ENCODE peak calls at places on chromosomes 11 and 22, in seven cellular contexts. One of them, this sample, is unnamed.

GRCh38 chr11:35009191-35009940 is 92.9 kb downstream of the PDHX start:
- DNase-seq in WTC11: no peak
- DNase-seq in H1: no peak
- DNase-seq in GM12878: no peak
- DNase-seq in K562: no peak
- DNase-seq in HepG2: peak
- DNase-seq in HCT116: peak
- DNase-seq in this sample: peak

GRCh38 chr11:1478011-1478410 is 8.6 kb downstream of the MOB2 start:
- DNase-seq in HCT116: no peak
- DNase-seq in WTC11: no peak
- DNase-seq in HepG2: no peak
- DNase-seq in H1: no peak
- DNase-seq in GM12878: no peak
- DNase-seq in K562: no peak
- DNase-seq in this sample: no peak

GRCh38 chr22:42848941-42849340 is 8.1 kb downstream of the ARFGAP3 start:
- DNase-seq in HepG2: no peak
- DNase-seq in K562: no peak
- DNase-seq in H1: no peak
- DNase-seq in HCT116: no peak
- DNase-seq in GM12878: no peak
- DNase-seq in WTC11: no peak
- DNase-seq in this sample: no peak

GRCh38 chr11:45089251-45089650 is 57.2 kb upstream of the PRDM11 start:
- DNase-seq in HepG2: no peak
- DNase-seq in H1: no peak
- DNase-seq in HCT116: no peak
- DNase-seq in K562: no peak
- DNase-seq in GM12878: no peak
- DNase-seq in WTC11: no peak
- DNase-seq in this sample: no peak

GRCh38 chr11:46348566-46348981 is 1.3 kb downstream of the DGKZ start:
- DNase-seq in HCT116: no peak
- DNase-seq in HepG2: no peak
- DNase-seq in WTC11: no peak
- DNase-seq in H1: no peak
- DNase-seq in GM12878: no peak
- DNase-seq in K562: no peak
- DNase-seq in this sample: no peak

GRCh38 chr11:8296872-8297271 is 33.2 kb upstream of the LMO1 start:
- DNase-seq in HepG2: no peak
- DNase-seq in GM12878: no peak
- DNase-seq in HCT116: no peak
- DNase-seq in H1: peak
- DNase-seq in WTC11: no peak
- DNase-seq in K562: no peak
- DNase-seq in this sample: no peak

GRCh38 chr11:117309310-117309709 is 6.7 kb downstream of the BACE1 start:
- DNase-seq in K562: no peak
- DNase-seq in H1: no peak
- DNase-seq in HCT116: no peak
- DNase-seq in WTC11: no peak
- DNase-seq in GM12878: no peak
- DNase-seq in HepG2: no peak
- DNase-seq in this sample: no peak

GRCh38 chr11:2750601-2751522 is 51.1 kb upstream of the KCNQ1OT1 start:
- DNase-seq in K562: no peak
- DNase-seq in H1: no peak
- DNase-seq in HCT116: no peak
- DNase-seq in WTC11: no peak
- DNase-seq in GM12878: no peak
- DNase-seq in HepG2: no peak
- DNase-seq in this sample: peak

GRCh38 chr22:41857160-41857859 is 24.4 kb downstream of the SREBF2 start:
- DNase-seq in WTC11: peak
- DNase-seq in GM12878: peak
- DNase-seq in HCT116: peak
- DNase-seq in K562: peak
- DNase-seq in HepG2: peak
- DNase-seq in H1: peak
- DNase-seq in this sample: peak

GRCh38 chr22:50060441-50061140 is 2.5 kb upstream of the TTLL8 start:
- DNase-seq in K562: no peak
- DNase-seq in GM12878: no peak
- DNase-seq in HepG2: no peak
- DNase-seq in H1: no peak
- DNase-seq in HCT116: no peak
- DNase-seq in WTC11: no peak
- DNase-seq in this sample: no peak

GRCh38 chr11:103368151-103368550 is 258.9 kb downstream of the DYNC2H1 start:
- DNase-seq in HepG2: no peak
- DNase-seq in H1: no peak
- DNase-seq in HCT116: no peak
- DNase-seq in WTC11: no peak
- DNase-seq in GM12878: no peak
- DNase-seq in K562: no peak
- DNase-seq in this sample: no peak

GRCh38 chr11:96338910-96339703 is 3.9 kb downstream of the MAML2 start:
- DNase-seq in WTC11: no peak
- DNase-seq in K562: peak
- DNase-seq in H1: no peak
- DNase-seq in HepG2: peak
- DNase-seq in GM12878: peak
- DNase-seq in HCT116: no peak
- DNase-seq in this sample: no peak

GRCh38 chr22:39290724-39291161 is 28.7 kb downstream of the RPL3 start:
- DNase-seq in HepG2: peak
- DNase-seq in GM12878: no peak
- DNase-seq in K562: no peak
- DNase-seq in HCT116: no peak
- DNase-seq in WTC11: no peak
- DNase-seq in H1: no peak
- DNase-seq in this sample: no peak

GRCh38 chr11:102771351-102771750 is 9.1 kb downstream of the MMP10 start:
- DNase-seq in GM12878: no peak
- DNase-seq in H1: no peak
- DNase-seq in WTC11: no peak
- DNase-seq in K562: no peak
- DNase-seq in HepG2: no peak
- DNase-seq in HCT116: no peak
- DNase-seq in this sample: no peak

GRCh38 chr11:125957623-125958330 is 11.9 kb downstream of the VSIG10L2 start:
- DNase-seq in HepG2: no peak
- DNase-seq in GM12878: no peak
- DNase-seq in H1: no peak
- DNase-seq in WTC11: no peak
- DNase-seq in K562: no peak
- DNase-seq in HCT116: no peak
- DNase-seq in this sample: no peak

GRCh38 chr11:125954123-125954944 is 8.5 kb downstream of the VSIG10L2 start:
- DNase-seq in K562: no peak
- DNase-seq in H1: no peak
- DNase-seq in HepG2: no peak
- DNase-seq in GM12878: no peak
- DNase-seq in WTC11: no peak
- DNase-seq in HCT116: no peak
- DNase-seq in this sample: no peak

GRCh38 chr11:125954945-125955640 is 9.2 kb downstream of the VSIG10L2 start:
- DNase-seq in H1: no peak
- DNase-seq in K562: no peak
- DNase-seq in HepG2: no peak
- DNase-seq in GM12878: no peak
- DNase-seq in HCT116: no peak
- DNase-seq in WTC11: no peak
- DNase-seq in this sample: no peak

GRCh38 chr11:125955856-125956255 is 10.0 kb downstream of the VSIG10L2 start:
- DNase-seq in WTC11: no peak
- DNase-seq in HepG2: no peak
- DNase-seq in GM12878: no peak
- DNase-seq in K562: no peak
- DNase-seq in H1: no peak
- DNase-seq in HCT116: no peak
- DNase-seq in this sample: no peak

DNA sequence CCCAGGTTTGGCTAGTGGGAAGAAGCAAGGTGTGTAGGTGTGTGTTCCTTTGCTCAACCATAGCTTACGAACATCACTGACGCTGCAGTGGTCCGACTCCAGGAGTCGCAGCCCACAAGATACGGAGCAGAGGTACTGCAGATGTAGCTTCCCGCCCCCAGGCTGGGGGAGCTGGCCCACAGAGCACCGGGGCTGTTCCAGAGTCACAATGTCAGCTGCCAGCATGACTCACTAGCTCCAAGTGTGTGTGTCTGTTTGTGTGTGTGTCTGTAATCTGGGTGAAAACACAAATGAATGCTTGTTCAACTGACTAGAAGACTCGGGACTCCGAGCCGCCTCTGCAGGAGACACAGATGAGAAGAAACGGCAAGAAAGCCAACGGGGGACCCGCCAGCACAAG is 10.5 kb downstream of the VSIG10L2 start:
- DNase-seq in H1: no peak
- DNase-seq in GM12878: no peak
- DNase-seq in HepG2: no peak
- DNase-seq in WTC11: no peak
- DNase-seq in HCT116: no peak
- DNase-seq in K562: no peak
- DNase-seq in this sample: no peak
- TF ChIP-seq SP1 in H1: no peak
- TF ChIP-seq SP1 in GM12878: no peak
- TF ChIP-seq SP1 in HepG2: no peak
- TF ChIP-seq SP1 in WTC11: no peak
- TF ChIP-seq SP1 in HCT116: no peak
- TF ChIP-seq SP1 in K562: no peak
- TF ChIP-seq SP1 in this sample: no peak

GRCh38 chr11:59413646-59414045 is 12.6 kb downstream of the OR5A2 start:
- DNase-seq in H1: no peak
- DNase-seq in GM12878: no peak
- DNase-seq in WTC11: no peak
- DNase-seq in HepG2: no peak
- DNase-seq in K562: no peak
- DNase-seq in HCT116: no peak
- DNase-seq in this sample: no peak

GRCh38 chr11:59416613-59417012 is 9.6 kb downstream of the OR5A2 start:
- DNase-seq in HCT116: no peak
- DNase-seq in HepG2: no peak
- DNase-seq in GM12878: no peak
- DNase-seq in WTC11: no peak
- DNase-seq in K562: no peak
- DNase-seq in H1: no peak
- DNase-seq in this sample: no peak

GRCh38 chr11:59418151-59418550 is 8.1 kb downstream of the OR5A2 start:
- DNase-seq in H1: no peak
- DNase-seq in HCT116: no peak
- DNase-seq in WTC11: no peak
- DNase-seq in HepG2: no peak
- DNase-seq in GM12878: no peak
- DNase-seq in K562: no peak
- DNase-seq in this sample: no peak

GRCh38 chr11:59417023-59417422 is 9.2 kb downstream of the OR5A2 start:
- DNase-seq in HepG2: no peak
- DNase-seq in WTC11: no peak
- DNase-seq in HCT116: no peak
- DNase-seq in K562: no peak
- DNase-seq in H1: no peak
- DNase-seq in GM12878: no peak
- DNase-seq in this sample: no peak
- TF ChIP-seq SP1 in HepG2: no peak
- TF ChIP-seq SP1 in WTC11: no peak
- TF ChIP-seq SP1 in HCT116: no peak
- TF ChIP-seq SP1 in K562: no peak
- TF ChIP-seq SP1 in H1: no peak
- TF ChIP-seq SP1 in GM12878: no peak
- TF ChIP-seq SP1 in this sample: no peak

GRCh38 chr11:27171391-27171790 is 130.8 kb downstream of the BBOX1 start:
- DNase-seq in GM12878: no peak
- DNase-seq in K562: no peak
- DNase-seq in HepG2: no peak
- DNase-seq in HCT116: no peak
- DNase-seq in WTC11: no peak
- DNase-seq in H1: no peak
- DNase-seq in this sample: no peak
- TF ChIP-seq SP1 in GM12878: no peak
- TF ChIP-seq SP1 in K562: no peak
- TF ChIP-seq SP1 in HepG2: no peak
- TF ChIP-seq SP1 in HCT116: no peak
- TF ChIP-seq SP1 in WTC11: no peak
- TF ChIP-seq SP1 in H1: no peak
- TF ChIP-seq SP1 in this sample: no peak

DNA sequence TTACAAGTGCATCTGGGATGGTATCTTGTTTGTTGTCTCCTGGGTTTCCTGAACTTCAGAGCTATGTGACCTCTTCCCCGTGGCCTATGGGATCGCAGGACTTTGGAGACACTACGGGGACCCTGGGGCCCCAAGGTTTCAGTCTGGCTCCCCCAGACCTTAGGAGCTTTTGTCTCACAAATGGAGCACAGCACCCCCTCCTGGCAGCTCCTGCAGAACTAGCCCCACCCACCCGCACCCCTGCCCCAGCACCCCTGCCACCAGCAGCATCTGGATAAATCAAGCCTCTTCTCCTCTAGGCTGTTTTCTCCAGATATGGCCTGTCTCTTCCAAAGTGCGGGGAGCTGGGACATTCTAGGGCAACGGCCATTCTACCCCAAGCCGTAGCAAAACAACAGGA is 10.4 kb downstream of the RCOR2 start:
- DNase-seq in WTC11: peak
- DNase-seq in H1: peak
- DNase-seq in HepG2: no peak
- DNase-seq in K562: peak
- DNase-seq in HCT116: no peak
- DNase-seq in GM12878: no peak
- DNase-seq in this sample: no peak
- TF ChIP-seq SP1 in WTC11: no peak
- TF ChIP-seq SP1 in H1: no peak
- TF ChIP-seq SP1 in HepG2: no peak
- TF ChIP-seq SP1 in K562: no peak
- TF ChIP-seq SP1 in HCT116: no peak
- TF ChIP-seq SP1 in GM12878: no peak
- TF ChIP-seq SP1 in this sample: no peak

DNA sequence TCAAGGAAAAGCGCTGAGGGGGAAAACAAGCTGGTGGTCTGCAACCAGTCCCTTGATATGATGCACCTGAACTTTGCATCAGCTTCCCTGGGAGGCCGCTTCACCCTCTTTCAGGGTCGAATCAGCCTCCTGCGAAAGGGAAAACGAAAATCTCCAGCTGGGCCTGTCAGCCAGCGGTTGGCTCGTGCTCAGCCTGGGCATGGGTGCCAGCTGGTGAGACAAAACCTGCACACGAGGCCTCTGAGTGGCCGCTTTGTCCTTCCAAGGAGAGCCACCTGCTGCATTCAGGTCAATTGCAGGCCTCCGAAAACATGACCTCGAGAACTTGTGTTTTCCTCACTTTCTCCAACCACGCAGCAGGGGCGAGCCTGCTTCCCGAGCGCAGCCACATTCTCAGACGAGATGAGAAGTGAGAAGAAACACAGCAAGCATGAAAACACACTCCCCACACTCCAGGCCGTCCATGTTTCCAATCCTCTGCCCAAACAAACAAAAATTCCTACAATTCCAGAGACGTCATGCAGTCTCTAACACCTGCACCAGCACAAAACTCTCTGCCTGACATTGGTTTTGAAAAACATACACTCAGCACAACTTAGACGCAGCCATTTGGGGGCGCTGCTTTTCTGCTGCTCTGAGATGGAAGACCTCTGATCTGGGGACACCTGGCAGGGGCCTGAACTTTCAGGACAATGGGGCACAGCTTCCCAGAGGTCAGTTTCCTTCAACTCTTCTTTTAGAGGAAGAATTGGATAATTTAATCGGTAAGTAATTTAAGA is 77.1 kb downstream of the DHCR7 start:
- DNase-seq in GM12878: no peak
- DNase-seq in HCT116: no peak
- DNase-seq in H1: no peak
- DNase-seq in HepG2: no peak
- DNase-seq in WTC11: peak
- DNase-seq in K562: no peak
- DNase-seq in this sample: no peak
- TF ChIP-seq SP1 in GM12878: no peak
- TF ChIP-seq SP1 in HCT116: no peak
- TF ChIP-seq SP1 in H1: no peak
- TF ChIP-seq SP1 in HepG2: no peak
- TF ChIP-seq SP1 in WTC11: no peak
- TF ChIP-seq SP1 in K562: no peak
- TF ChIP-seq SP1 in this sample: no peak